ENCODE peak calls at places on chromosomes 12 and 14, in seven cellular contexts. D, P, H, Z, O, S and C are unnamed samples.

GRCh38 chr14:32621585-32621984 is 292.5 kb downstream of the AKAP6 start:
- DNase-seq in D (no peak), S (no peak), P (no peak), H (no peak), Z (no peak), O (no peak), C (no peak)

GRCh38 chr12:67671419-67671818 is 22.9 kb downstream of the DYRK2 start:
- DNase-seq in H (no peak), S (no peak), O (no peak), D (peak), Z (no peak), P (no peak), C (no peak)

GRCh38 chr14:38098074-38098846 is 109.4 kb upstream of the SSTR1 start:
- DNase-seq in Z (no peak), O (no peak), D (peak), H (no peak), S (no peak), P (no peak), C (no peak)

GRCh38 chr14:32342151-32342853 is 13.2 kb downstream of the AKAP6 start:
- DNase-seq in D (no peak), O (no peak), S (no peak), H (no peak), Z (no peak), P (no peak), C (no peak)

GRCh38 chr14:77823378-77823777 is 23.5 kb downstream of the ADCK1 start:
- DNase-seq in S (no peak), P (no peak), O (no peak), Z (no peak), D (no peak), H (no peak), C (no peak)

GRCh38 chr12:51240971-51241370 is 2.3 kb downstream of the DAZAP2 start:
- DNase-seq in H (no peak), O (no peak), Z (no peak), S (no peak), D (peak), P (no peak), C (no peak)

GRCh38 chr12:25794580-25794979 is 163.9 kb upstream of the RASSF8 start:
- DNase-seq in S (no peak), D (peak), Z (no peak), O (no peak), H (no peak), P (no peak), C (no peak)

GRCh38 chr12:20798561-20798960 is 11.9 kb upstream of the SLCO1B3 start:
- DNase-seq in O (no peak), P (no peak), H (no peak), S (no peak), D (no peak), Z (no peak), C (no peak)

GRCh38 chr12:85016423-85016822 is 19.7 kb downstream of the TSPAN19 start:
- DNase-seq in P (no peak), H (no peak), Z (no peak), O (no peak), D (peak), S (no peak), C (no peak)

GRCh38 chr12:121793501-121793835 is at the start of gene RHOF:
- DNase-seq in Z (no peak), S (no peak), H (no peak), P (peak), D (no peak), O (peak), C (no peak)

GRCh38 chr14:101130861-101131260 is 227.3 kb upstream of the RTL1 start:
- DNase-seq in O (no peak), Z (no peak), P (peak), D (no peak), H (no peak), S (no peak), C (peak)

GRCh38 chr12:69837191-69838085 is 12.4 kb downstream of the MYRFL start:
- DNase-seq in D (no peak), P (no peak), S (no peak), O (no peak), Z (no peak), H (no peak), C (no peak)

GRCh38 chr12:69065804-69066203 is 132.8 kb upstream of the CPM start:
- DNase-seq in Z (no peak), H (no peak), O (no peak), P (no peak), S (no peak), D (peak), C (no peak)

GRCh38 chr12:130044991-130045621 is 117.2 kb upstream of the FZD10 start:
- DNase-seq in S (no peak), Z (no peak), D (no peak), P (no peak), H (peak), O (no peak), C (no peak)

GRCh38 chr12:130043685-130044421 is 118.4 kb upstream of the FZD10 start:
- DNase-seq in H (no peak), S (no peak), D (no peak), O (no peak), Z (no peak), P (no peak), C (no peak)

GRCh38 chr12:130041983-130042812 is 120.1 kb upstream of the FZD10 start:
- DNase-seq in D (no peak), P (no peak), Z (no peak), H (peak), O (no peak), S (no peak), C (no peak)
- TF ChIP-seq CTCF in D (no peak), P (peak), Z (peak), H (peak), O (peak), S (no peak), C (peak)

DNA sequence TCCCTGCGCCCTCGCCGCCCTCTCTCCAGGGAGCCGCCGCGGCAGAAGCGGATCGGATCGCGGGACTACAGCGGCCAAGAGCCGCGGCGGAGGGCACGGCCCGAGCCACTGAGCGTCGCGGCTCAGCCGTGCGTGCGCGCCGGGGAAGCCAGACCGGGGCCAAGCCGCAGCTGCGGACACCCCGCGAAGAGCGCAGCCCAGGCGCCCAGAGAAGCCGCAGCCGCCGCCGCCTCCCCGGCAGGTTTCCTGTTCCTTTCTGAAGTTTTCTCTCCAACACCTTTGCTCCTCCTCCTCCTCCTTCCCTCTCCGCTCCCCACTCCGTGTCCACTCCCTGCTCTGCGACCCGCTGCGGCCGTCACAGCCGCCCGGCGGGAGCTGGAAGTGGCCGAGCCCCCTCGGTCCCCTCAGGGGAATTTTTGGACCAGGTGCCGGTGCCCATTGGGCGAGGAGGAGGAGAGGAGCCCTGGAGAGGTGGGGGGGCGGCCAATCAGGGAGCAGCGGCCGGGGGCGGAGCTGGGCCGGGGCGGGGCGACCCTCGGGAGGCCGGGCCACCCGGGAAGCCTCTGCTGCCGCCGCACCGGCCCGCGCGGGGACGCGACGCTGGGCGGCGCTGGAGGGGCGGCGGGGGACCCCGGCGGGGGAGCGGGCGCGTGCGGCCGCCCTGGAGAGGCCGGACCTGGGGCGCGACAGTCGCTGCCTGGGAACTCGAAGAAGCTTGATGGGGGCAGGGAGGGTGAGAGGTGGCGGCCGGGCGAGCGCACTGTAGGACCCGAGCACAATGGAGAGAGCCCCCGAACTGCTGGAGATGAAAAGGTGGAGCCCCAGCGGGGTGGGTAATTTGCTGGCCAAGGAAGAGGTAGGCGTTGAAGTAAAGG is at the start of gene ITPR2:
- DNase-seq in H (peak), Z (no peak), D (peak), S (peak), P (peak), O (peak), C (peak)
- TF ChIP-seq CTCF in H (peak), Z (no peak), D (peak), S (no peak), P (peak), O (peak), C (peak)

GRCh38 chr14:86052868-86053267 is 522.9 kb downstream of the FLRT2 start:
- DNase-seq in Z (no peak), O (no peak), S (no peak), D (no peak), H (no peak), P (no peak), C (no peak)

GRCh38 chr14:86057018-86057667 is 527.2 kb downstream of the FLRT2 start:
- DNase-seq in D (peak), H (peak), P (no peak), Z (no peak), O (no peak), S (no peak), C (no peak)

GRCh38 chr14:86050072-86050683 is 520.2 kb downstream of the FLRT2 start:
- DNase-seq in O (no peak), S (no peak), D (no peak), H (no peak), P (no peak), Z (no peak), C (no peak)

GRCh38 chr14:86055512-86055911 is 525.6 kb downstream of the FLRT2 start:
- DNase-seq in H (no peak), O (no peak), S (no peak), D (peak), P (no peak), Z (no peak), C (no peak)
- TF ChIP-seq CTCF in H (peak), O (no peak), S (no peak), D (peak), P (no peak), Z (no peak), C (no peak)

GRCh38 chr12:65967696-65968095 is 143.4 kb downstream of the HMGA2 start:
- DNase-seq in S (no peak), P (no peak), Z (no peak), D (no peak), O (no peak), H (no peak), C (no peak)
- TF ChIP-seq CTCF in S (no peak), P (no peak), Z (no peak), D (no peak), O (no peak), H (no peak), C (no peak)

DNA sequence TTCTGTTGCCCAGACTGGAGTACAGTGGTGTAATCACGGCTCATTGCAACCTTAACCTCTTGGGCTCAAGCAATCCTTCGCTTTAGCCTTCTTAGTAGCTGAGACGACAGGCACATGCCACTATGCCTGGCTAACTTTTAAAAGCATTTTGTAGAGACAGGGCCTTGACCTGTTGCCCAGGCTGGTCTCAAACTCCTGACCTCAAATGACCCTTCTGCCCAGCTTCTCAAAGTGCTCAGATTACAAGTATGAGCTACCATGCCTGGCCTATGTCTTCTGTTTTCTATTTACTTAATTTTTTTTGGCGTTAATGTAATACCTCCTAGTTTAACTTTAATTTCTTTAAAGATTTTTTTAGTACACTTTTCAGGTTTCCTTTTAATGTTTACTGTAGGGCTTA is 20.6 kb upstream of the KLRF1 start:
- DNase-seq in S (no peak), P (no peak), O (no peak), D (no peak), Z (no peak), H (no peak), C (no peak)
- TF ChIP-seq CTCF in S (no peak), P (no peak), O (no peak), D (no peak), Z (no peak), H (no peak), C (no peak)

GRCh38 chr14:64208981-64209380 is 85.2 kb downstream of the ESR2 start:
- DNase-seq in Z (no peak), D (no peak), P (no peak), S (no peak), O (no peak), H (no peak), C (no peak)

GRCh38 chr14:64210211-64210610 is 84.0 kb downstream of the ESR2 start:
- DNase-seq in S (no peak), H (no peak), O (no peak), D (no peak), P (no peak), Z (no peak), C (no peak)

GRCh38 chr14:64209428-64210165 is 84.6 kb downstream of the ESR2 start:
- DNase-seq in S (no peak), D (peak), P (peak), H (no peak), O (peak), Z (no peak), C (no peak)

GRCh38 chr14:64212666-64213065 is 81.5 kb downstream of the ESR2 start:
- DNase-seq in D (peak), H (no peak), O (no peak), Z (no peak), P (no peak), S (no peak), C (no peak)

GRCh38 chr14:64208261-64208660 is 85.9 kb downstream of the ESR2 start:
- DNase-seq in S (no peak), Z (no peak), D (no peak), P (no peak), O (no peak), H (no peak), C (no peak)
- TF ChIP-seq CTCF in S (no peak), Z (no peak), D (no peak), P (no peak), O (no peak), H (no peak), C (no peak)

GRCh38 chr14:46344327-46344937 is 307.1 kb downstream of the RPL10L start:
- DNase-seq in D (no peak), H (peak), Z (no peak), P (no peak), O (no peak), S (no peak), C (no peak)
- TF ChIP-seq CTCF in D (peak), H (peak), Z (no peak), P (peak), O (no peak), S (no peak), C (peak)

DNA sequence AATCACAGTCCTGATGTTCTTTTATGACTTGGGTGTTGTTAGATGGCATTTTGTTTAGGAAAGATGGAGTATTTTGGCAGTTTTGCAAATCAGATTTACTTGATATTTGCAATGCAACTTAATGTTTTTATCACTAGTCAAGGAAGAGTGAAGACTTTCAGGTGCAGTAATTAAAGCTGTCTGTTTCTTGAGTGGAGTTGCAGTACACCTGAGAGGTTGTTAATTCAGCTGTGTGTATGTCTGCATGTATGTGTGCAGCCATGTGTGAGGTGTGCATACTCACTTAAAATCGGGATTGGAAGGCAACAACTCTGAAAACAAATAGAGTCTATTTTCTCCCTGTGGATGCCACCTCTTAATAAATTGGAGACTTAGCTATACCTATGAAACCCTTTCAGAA is 94.5 kb downstream of the RMST start:
- DNase-seq in P (no peak), S (no peak), D (no peak), Z (no peak), O (no peak), H (no peak), C (no peak)
- TF ChIP-seq CTCF in P (no peak), S (no peak), D (no peak), Z (no peak), O (no peak), H (no peak), C (no peak)

DNA sequence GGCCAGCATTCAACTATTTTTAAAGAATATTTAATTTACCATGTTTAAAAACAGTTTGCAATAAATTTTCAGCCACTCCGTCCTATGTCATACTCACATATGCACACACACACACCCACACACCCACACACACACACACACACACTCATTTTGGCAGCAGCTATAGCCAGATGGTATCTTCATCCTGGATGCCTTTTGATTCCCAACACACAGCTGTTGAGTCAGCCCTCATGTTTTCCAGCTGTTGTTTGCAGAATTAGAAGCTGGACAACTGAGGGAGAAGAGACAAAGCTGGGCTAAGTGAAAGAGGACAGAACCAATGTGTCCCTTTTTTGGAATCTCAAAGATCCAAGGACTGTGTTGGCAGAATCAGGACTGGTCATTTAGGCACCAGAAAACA is 80.0 kb upstream of the EGLN3 start:
- DNase-seq in S (no peak), P (no peak), D (peak), O (peak), Z (no peak), H (no peak), C (no peak)
- TF ChIP-seq CTCF in S (no peak), P (no peak), D (no peak), O (no peak), Z (no peak), H (no peak), C (no peak)